ENCODE peak calls at places on chromosomes 11 and 22, in five cellular contexts. B is activated T-helper 1 cell treated with anti-CD3 and anti-CD28 coated beads, Interleukin-2, amount 50 U/mL, for 16 hours; S is left cardiac atrium; H is dermis microvascular lymphatic vessel endothelial cell; A is left lung. X is an unnamed sample.

GRCh38 chr11:41306435-41306834 is 153.0 kb downstream of the LRRC4C start:
- DNase-seq in B (no peak), S (no peak), H (no peak), A (no peak), X (no peak)

GRCh38 chr22:22884888-22885840 is 2.5 kb upstream of the IGLL5 start:
- DNase-seq in B (no peak), S (no peak), H (no peak), A (no peak), X (no peak)

GRCh38 chr22:44542561-44543222 is 44.7 kb upstream of the RTL6 start:
- DNase-seq in B (no peak), S (no peak), H (no peak), A (no peak), X (no peak)

GRCh38 chr11:1300569-1301187 is 8.8 kb downstream of the TOLLIP start:
- DNase-seq in B (no peak), S (no peak), H (no peak), A (no peak), X (no peak)

GRCh38 chr11:32115406-32115805 is 24.5 kb downstream of the RCN1 start:
- DNase-seq in B (no peak), S (no peak), H (no peak), A (no peak), X (no peak)

GRCh38 chr22:46057762-46058420 is 80.9 kb upstream of the WNT7B start:
- DNase-seq in B (no peak), S (peak), H (no peak), A (peak), X (peak)

GRCh38 chr11:93850585-93851018 is at the start of gene VSTM5:
- DNase-seq in B (no peak), S (no peak), H (no peak), A (no peak), X (no peak)

GRCh38 chr11:122756417-122756816 is 81.9 kb upstream of the CRTAM start:
- DNase-seq in B (no peak), S (no peak), H (no peak), A (peak), X (no peak)

GRCh38 chr11:78835646-78836045 is 261.0 kb upstream of the NARS2 start:
- DNase-seq in B (no peak), S (no peak), H (no peak), A (no peak), X (no peak)

GRCh38 chr22:24486501-24486921 is 8.6 kb upstream of the UPB1 start:
- DNase-seq in B (no peak), S (no peak), H (no peak), A (no peak), X (peak)

GRCh38 chr11:12868315-12869073 is 140.6 kb upstream of the RASSF10 start:
- DNase-seq in B (no peak), S (no peak), H (peak), A (no peak), X (peak)

GRCh38 chr11:78050964-78051831 is 12.5 kb upstream of the THRSP start:
- DNase-seq in B (no peak), S (no peak), H (no peak), A (no peak), X (no peak)

GRCh38 chr11:64610596-64610995 is 19.6 kb downstream of the SLC22A12 start:
- DNase-seq in B (no peak), S (no peak), H (no peak), A (no peak), X (no peak)

X was measured in lung microvascular endothelial cell.